ENCODE peak calls at places on chromosomes 12 and 14, in six cellular contexts. One of them, this sample, is unnamed.

GRCh38 chr12:12668005-12668404 is 28.0 kb downstream of the GPR19 start:
- DNase-seq in LNCaP clone FGC: no peak
- DNase-seq in stimulated activated naive CD4-positive, alpha-beta T cell treated with Interleukin-2 at 50 U/mL for 16 hours: no peak
- DNase-seq in thyroid gland: no peak
- DNase-seq in BE2C: no peak
- DNase-seq in Ammon's horn: no peak
- DNase-seq in this sample: no peak

GRCh38 chr12:70240677-70241076 is 2.6 kb upstream of the CNOT2 start:
- DNase-seq in LNCaP clone FGC: no peak
- DNase-seq in Ammon's horn: no peak
- DNase-seq in stimulated activated naive CD4-positive, alpha-beta T cell treated with Interleukin-2 at 50 U/mL for 16 hours: no peak
- DNase-seq in thyroid gland: no peak
- DNase-seq in BE2C: no peak
- DNase-seq in this sample: no peak

GRCh38 chr14:23725980-23726746 is 90.0 kb downstream of the DHRS2 start:
- DNase-seq in Ammon's horn: no peak
- DNase-seq in LNCaP clone FGC: no peak
- DNase-seq in thyroid gland: no peak
- DNase-seq in BE2C: no peak
- DNase-seq in stimulated activated naive CD4-positive, alpha-beta T cell treated with Interleukin-2 at 50 U/mL for 16 hours: no peak
- DNase-seq in this sample: no peak

GRCh38 chr12:67434653-67435375 is 165.7 kb downstream of the CAND1 start:
- DNase-seq in BE2C: no peak
- DNase-seq in stimulated activated naive CD4-positive, alpha-beta T cell treated with Interleukin-2 at 50 U/mL for 16 hours: no peak
- DNase-seq in Ammon's horn: peak; percentile 17
- DNase-seq in LNCaP clone FGC: no peak
- DNase-seq in thyroid gland: no peak
- DNase-seq in this sample: no peak

GRCh38 chr12:52434760-52435530 is 774 bp upstream of the KRT75 start:
- DNase-seq in thyroid gland: no peak
- DNase-seq in BE2C: no peak
- DNase-seq in LNCaP clone FGC: no peak
- DNase-seq in stimulated activated naive CD4-positive, alpha-beta T cell treated with Interleukin-2 at 50 U/mL for 16 hours: no peak
- DNase-seq in Ammon's horn: no peak
- DNase-seq in this sample: no peak

GRCh38 chr12:121224591-121224990 is 14.7 kb downstream of the P2RX4 start:
- DNase-seq in BE2C: no peak
- DNase-seq in stimulated activated naive CD4-positive, alpha-beta T cell treated with Interleukin-2 at 50 U/mL for 16 hours: peak; percentile 14
- DNase-seq in Ammon's horn: no peak
- DNase-seq in thyroid gland: no peak
- DNase-seq in LNCaP clone FGC: no peak
- DNase-seq in this sample: no peak

GRCh38 chr12:3365416-3366385 is 125.3 kb upstream of the PRMT8 start:
- DNase-seq in LNCaP clone FGC: no peak
- DNase-seq in stimulated activated naive CD4-positive, alpha-beta T cell treated with Interleukin-2 at 50 U/mL for 16 hours: no peak
- DNase-seq in thyroid gland: peak; percentile 61
- DNase-seq in Ammon's horn: no peak
- DNase-seq in BE2C: no peak
- DNase-seq in this sample: peak; percentile 21

GRCh38 chr14:85279407-85279806 is 250.5 kb upstream of the FLRT2 start:
- DNase-seq in LNCaP clone FGC: no peak
- DNase-seq in thyroid gland: no peak
- DNase-seq in BE2C: no peak
- DNase-seq in stimulated activated naive CD4-positive, alpha-beta T cell treated with Interleukin-2 at 50 U/mL for 16 hours: no peak
- DNase-seq in Ammon's horn: no peak
- DNase-seq in this sample: no peak

GRCh38 chr14:40309124-40309523 is 876.9 kb upstream of the FBXO33 start:
- DNase-seq in BE2C: no peak
- DNase-seq in thyroid gland: no peak
- DNase-seq in LNCaP clone FGC: no peak
- DNase-seq in Ammon's horn: no peak
- DNase-seq in stimulated activated naive CD4-positive, alpha-beta T cell treated with Interleukin-2 at 50 U/mL for 16 hours: no peak
- DNase-seq in this sample: no peak

GRCh38 chr14:38342803-38343202 is 86.9 kb upstream of the CLEC14A start:
- DNase-seq in LNCaP clone FGC: no peak
- DNase-seq in thyroid gland: no peak
- DNase-seq in BE2C: no peak
- DNase-seq in stimulated activated naive CD4-positive, alpha-beta T cell treated with Interleukin-2 at 50 U/mL for 16 hours: no peak
- DNase-seq in Ammon's horn: no peak
- DNase-seq in this sample: no peak